ENCODE peak calls at places on chromosome 20, in six cellular contexts. X is prostate gland, B is endothelial cell of umbilical vein, D is stomach, J is breast epithelium, F is GM23338. Z is an unnamed sample.

GRCh38 chr20:47999166-47999565 is 213.9 kb upstream of the SULF2 start:
- DNase-seq in X (no peak), B (no peak), D (no peak), J (no peak), F (no peak), Z (no peak)

GRCh38 chr20:3247638-3248037 is 8.6 kb upstream of the SLC4A11 start:
- DNase-seq in X (no peak), B (no peak), D (no peak), J (no peak), F (peak), Z (no peak)

GRCh38 chr20:40970218-40970617 is 58.4 kb upstream of the TOP1 start:
- DNase-seq in X (no peak), B (no peak), D (peak), J (peak), F (peak), Z (no peak)

GRCh38 chr20:39627765-39628164 is 665.6 kb downstream of the DHX35 start:
- DNase-seq in X (no peak), B (no peak), D (no peak), J (no peak), F (no peak), Z (no peak)

GRCh38 chr20:53805895-53806384 is 212.3 kb upstream of the ZNF217 start:
- DNase-seq in X (no peak), B (peak), D (no peak), J (no peak), F (no peak), Z (no peak)

GRCh38 chr20:36462440-36463211 is 78.7 kb upstream of the MYL9 start:
- DNase-seq in X (peak), B (peak), D (peak), J (no peak), F (peak), Z (no peak)

GRCh38 chr20:11431613-11432012 is 486.1 kb upstream of the BTBD3 start:
- DNase-seq in X (no peak), B (no peak), D (no peak), J (no peak), F (no peak), Z (no peak)

GRCh38 chr20:45279992-45280391 is 25.6 kb upstream of the SLPI start:
- DNase-seq in X (no peak), B (no peak), D (no peak), J (no peak), F (no peak), Z (no peak)

GRCh38 chr20:8244637-8245036 is 112.6 kb downstream of the PLCB1 start:
- DNase-seq in X (peak), B (peak), D (no peak), J (peak), F (no peak), Z (no peak)

GRCh38 chr20:380763-381580 is 412 bp downstream of the TRIB3 start:
- DNase-seq in X (peak), B (peak), D (peak), J (no peak), F (peak), Z (peak)

GRCh38 chr20:35271073-35271882 is 6.6 kb downstream of the MMP24OS start:
- DNase-seq in X (no peak), B (no peak), D (no peak), J (no peak), F (no peak), Z (no peak)

GRCh38 chr20:20827992-20828597 is 115.7 kb upstream of the RALGAPA2 start:
- DNase-seq in X (no peak), B (no peak), D (no peak), J (no peak), F (no peak), Z (no peak)

GRCh38 chr20:39961667-39962066 is 727.4 kb downstream of the MAFB start:
- DNase-seq in X (no peak), B (no peak), D (no peak), J (no peak), F (peak), Z (no peak)

GRCh38 chr20:24701668-24702067 is 232.2 kb downstream of the SYNDIG1 start:
- DNase-seq in X (no peak), B (no peak), D (no peak), J (peak), F (no peak), Z (no peak)

GRCh38 chr20:17525650-17526049 is 5.5 kb downstream of the BFSP1 start:
- DNase-seq in X (no peak), B (peak), D (peak), J (no peak), F (peak), Z (no peak)

GRCh38 chr20:5696011-5696559 is 54.1 kb upstream of the SHLD1 start:
- DNase-seq in X (no peak), B (no peak), D (peak), J (no peak), F (no peak), Z (no peak)

GRCh38 chr20:6674831-6675230 is 92.7 kb upstream of the BMP2 start:
- DNase-seq in X (no peak), B (no peak), D (no peak), J (no peak), F (no peak), Z (no peak)

GRCh38 chr20:59006167-59006863 is 739 bp downstream of the CTSZ start:
- DNase-seq in X (no peak), B (peak), D (no peak), J (no peak), F (peak), Z (no peak)

GRCh38 chr20:51463998-51464397 is 78.5 kb downstream of the NFATC2 start:
- DNase-seq in X (no peak), B (no peak), D (no peak), J (no peak), F (no peak), Z (no peak)

GRCh38 chr20:6576721-6577120 is 190.8 kb upstream of the BMP2 start:
- DNase-seq in X (no peak), B (no peak), D (no peak), J (no peak), F (no peak), Z (no peak)

GRCh38 chr20:18322551-18322950 is 34.2 kb downstream of the ZNF133 start:
- DNase-seq in X (no peak), B (no peak), D (no peak), J (no peak), F (peak), Z (no peak)

GRCh38 chr20:53556267-53556897 is 37.3 kb downstream of the ZNF217 start:
- DNase-seq in X (no peak), B (no peak), D (no peak), J (no peak), F (no peak), Z (no peak)

GRCh38 chr20:50338479-50339195 is 148.0 kb downstream of the CEBPB start:
- DNase-seq in X (no peak), B (no peak), D (no peak), J (no peak), F (peak), Z (peak)

GRCh38 chr20:46293084-46293483 is 15.2 kb downstream of the CDH22 start:
- DNase-seq in X (no peak), B (peak), D (no peak), J (no peak), F (peak), Z (no peak)

GRCh38 chr20:56249244-56249955 is 868 bp downstream of the MC3R start:
- DNase-seq in X (peak), B (no peak), D (no peak), J (no peak), F (peak), Z (no peak)

GRCh38 chr20:43711098-43711654 is 15.6 kb downstream of the GTSF1L start:
- DNase-seq in X (no peak), B (no peak), D (no peak), J (no peak), F (no peak), Z (no peak)

GRCh38 chr20:50815162-50815989 is 20.5 kb downstream of the BCAS4 start:
- DNase-seq in X (no peak), B (no peak), D (no peak), J (no peak), F (no peak), Z (no peak)

GRCh38 chr20:13012886-13013285 is 4.1 kb downstream of the SPTLC3 start:
- DNase-seq in X (no peak), B (no peak), D (no peak), J (no peak), F (peak), Z (no peak)

GRCh38 chr20:46897471-46897870 is 2.8 kb downstream of the EYA2 start:
- DNase-seq in X (no peak), B (no peak), D (no peak), J (no peak), F (no peak), Z (no peak)

GRCh38 chr20:2022163-2022562 is 28.3 kb upstream of the PDYN start:
- DNase-seq in X (no peak), B (no peak), D (no peak), J (no peak), F (no peak), Z (no peak)

GRCh38 chr20:59314872-59315500 is 14.6 kb downstream of the EDN3 start:
- DNase-seq in X (no peak), B (no peak), D (no peak), J (no peak), F (no peak), Z (no peak)

GRCh38 chr20:25314497-25315417 is 66.9 kb downstream of the PYGB start:
- DNase-seq in X (no peak), B (no peak), D (peak), J (no peak), F (peak), Z (no peak)

GRCh38 chr20:19583532-19584175 is 174.4 kb upstream of the RIN2 start:
- DNase-seq in X (peak), B (peak), D (peak), J (peak), F (peak), Z (peak)

DNA sequence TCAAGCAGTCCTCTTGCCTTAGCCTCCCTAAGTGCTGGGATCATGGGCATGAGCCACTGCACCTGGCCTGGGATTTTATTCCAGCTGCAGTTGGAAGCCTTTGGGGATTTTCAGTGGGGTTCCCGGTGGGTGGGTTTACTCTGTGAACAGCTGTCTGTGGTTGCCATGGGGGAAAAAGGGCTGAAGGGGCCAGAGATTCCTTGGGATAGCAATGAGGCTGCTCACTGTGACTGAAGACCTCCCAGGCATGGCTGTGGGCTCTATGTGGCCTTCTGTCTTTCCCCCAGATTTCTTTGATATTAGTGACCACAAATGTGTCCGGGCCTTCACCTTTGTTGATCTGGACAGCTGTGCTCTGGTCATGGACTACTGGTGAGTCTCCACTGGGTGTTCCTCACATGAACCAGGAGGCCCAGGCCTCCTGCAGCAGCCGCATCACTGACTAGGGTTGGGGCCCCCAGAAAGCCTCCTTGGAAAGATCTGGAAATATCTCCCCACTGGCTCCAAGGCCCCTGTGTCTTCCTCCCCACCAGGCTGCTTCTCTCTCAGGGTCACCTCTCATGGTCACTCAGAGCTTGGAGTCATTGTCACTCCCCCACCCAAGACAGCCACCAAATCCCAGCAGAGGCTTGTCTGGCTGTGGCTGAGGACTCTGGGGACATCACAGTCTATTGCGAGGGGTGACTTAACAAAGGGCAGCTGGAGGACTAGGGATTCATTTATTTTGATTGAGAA is 33.4 kb downstream of the EFCAB8 start:
- DNase-seq in X (no peak), B (no peak), D (no peak), J (no peak), F (no peak), Z (no peak)
- TF ChIP-seq POLR2AphosphoS5 in X (no peak), B (no peak), D (no peak), J (no peak), F (no peak), Z (no peak)

GRCh38 chr20:57748601-57749130 is 38.9 kb upstream of the PMEPA1 start:
- DNase-seq in X (peak), B (peak), D (peak), J (peak), F (no peak), Z (peak)

GRCh38 chr20:57746832-57747404 is 37.1 kb upstream of the PMEPA1 start:
- DNase-seq in X (no peak), B (no peak), D (no peak), J (no peak), F (no peak), Z (no peak)

GRCh38 chr20:57747889-57748456 is 38.2 kb upstream of the PMEPA1 start:
- DNase-seq in X (no peak), B (no peak), D (no peak), J (no peak), F (no peak), Z (no peak)

GRCh38 chr20:57744206-57744605 is 34.4 kb upstream of the PMEPA1 start:
- DNase-seq in X (no peak), B (no peak), D (no peak), J (no peak), F (no peak), Z (no peak)

GRCh38 chr20:57746201-57746600 is 36.4 kb upstream of the PMEPA1 start:
- DNase-seq in X (no peak), B (no peak), D (no peak), J (no peak), F (no peak), Z (no peak)
- TF ChIP-seq POLR2AphosphoS5 in X (no peak), B (no peak), D (no peak), J (no peak), F (no peak), Z (no peak)

DNA sequence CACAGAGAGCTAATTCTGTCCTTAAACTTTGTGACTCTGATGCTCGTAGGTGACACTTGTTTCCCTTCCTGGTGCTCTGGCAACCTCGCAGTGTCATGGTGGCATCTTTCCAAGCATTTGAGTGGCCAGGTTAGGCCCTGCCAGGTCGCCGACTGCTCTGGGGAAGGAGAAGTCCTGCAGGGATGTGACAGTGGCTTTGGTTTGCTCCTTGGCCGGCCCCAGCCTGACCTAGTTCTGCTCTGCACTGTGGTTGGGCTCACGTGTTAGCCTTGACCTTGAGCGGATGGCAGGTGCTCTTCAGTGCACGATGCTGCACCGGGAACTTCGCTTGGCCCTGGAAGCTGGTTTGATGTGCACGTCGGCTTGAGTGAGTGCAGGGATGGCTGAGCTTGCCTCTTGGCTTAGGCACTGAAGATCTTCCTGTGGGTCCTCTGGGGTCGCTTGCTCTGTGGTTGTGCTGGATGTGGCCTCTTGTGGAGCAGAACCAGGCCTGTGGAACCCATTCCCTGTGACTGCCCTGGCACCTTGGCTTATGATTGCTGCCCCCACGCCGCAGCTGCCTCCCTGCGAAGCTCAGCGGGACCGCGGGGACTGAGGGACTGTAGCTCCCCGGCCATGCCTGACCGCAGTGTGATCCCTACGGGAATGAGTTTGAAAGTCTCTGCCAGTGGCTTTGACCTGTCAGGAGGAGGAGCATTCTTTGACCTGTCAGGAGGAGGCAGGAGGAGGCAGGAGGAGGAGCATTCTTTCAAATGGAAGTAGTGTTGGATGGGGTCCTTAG is 8.7 kb downstream of the OSBPL2 start:
- DNase-seq in X (no peak), B (no peak), D (peak), J (peak), F (no peak), Z (no peak)
- TF ChIP-seq POLR2AphosphoS5 in X (no peak), B (no peak), D (no peak), J (no peak), F (no peak), Z (no peak)

GRCh38 chr20:33808388-33808787 is 2.8 kb upstream of the CHMP4B start:
- DNase-seq in X (no peak), B (no peak), D (no peak), J (no peak), F (no peak), Z (no peak)

GRCh38 chr20:33798444-33798843 is 12.7 kb upstream of the CHMP4B start:
- DNase-seq in X (no peak), B (no peak), D (no peak), J (no peak), F (no peak), Z (no peak)

DNA sequence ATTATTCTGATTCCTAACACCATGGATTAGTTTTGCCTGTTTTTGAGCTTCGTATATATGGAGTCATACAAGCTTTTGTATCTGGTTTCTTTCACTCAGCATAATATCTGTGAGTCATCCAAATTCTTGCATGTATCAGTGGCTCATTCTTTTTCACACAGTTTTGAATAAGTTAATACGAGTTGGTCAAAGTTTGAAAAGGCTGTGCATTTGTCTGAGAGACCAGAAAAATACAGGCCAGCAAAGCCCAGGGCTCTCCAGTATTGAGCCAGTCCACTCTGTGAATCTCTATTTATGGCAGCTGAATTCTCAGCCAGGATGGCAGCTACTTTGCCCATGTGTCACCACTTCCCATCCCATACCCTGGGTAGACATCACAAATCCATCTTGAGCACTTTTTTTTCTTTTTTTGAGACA is 7.2 kb upstream of the CHMP4B start:
- DNase-seq in X (no peak), B (peak), D (no peak), J (no peak), F (no peak), Z (no peak)
- TF ChIP-seq POLR2AphosphoS5 in X (no peak), B (no peak), D (no peak), J (no peak), F (no peak), Z (no peak)

DNA sequence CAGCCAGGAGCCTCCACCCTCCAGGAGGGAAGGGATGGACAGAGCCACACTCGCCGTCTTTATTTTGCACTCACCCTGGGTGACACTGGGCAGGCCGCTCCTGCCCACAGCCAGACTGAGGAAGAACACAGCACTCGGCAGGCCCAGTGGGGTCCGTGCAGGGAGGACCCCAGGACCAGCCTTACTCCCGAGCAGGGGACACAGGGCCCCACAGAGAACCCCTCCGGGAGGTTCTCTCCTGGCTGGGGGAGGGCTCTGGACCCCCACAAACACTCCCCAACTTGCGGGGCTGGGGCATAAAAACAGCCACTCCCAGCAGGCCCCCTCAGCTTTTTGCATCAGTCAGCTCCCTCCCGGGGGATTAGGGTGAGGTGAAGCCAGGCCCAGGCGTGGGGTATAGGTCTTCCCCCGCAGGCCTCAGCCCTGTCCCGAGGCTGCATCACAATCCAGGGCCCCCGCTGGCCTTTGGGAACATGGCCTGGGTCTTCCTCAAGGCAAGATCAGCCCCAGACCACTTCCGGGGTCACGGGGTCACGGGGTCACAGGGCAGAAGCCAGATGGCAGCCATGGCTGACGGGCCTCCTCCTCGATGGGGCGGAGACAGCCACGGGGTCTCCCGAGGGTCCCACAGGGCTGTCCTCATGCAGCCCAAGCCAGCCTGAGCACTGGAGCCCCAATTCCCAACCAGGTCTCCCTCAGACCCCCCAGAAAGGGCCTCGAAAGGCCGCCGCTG is 3.2 kb downstream of the TNFRSF6B start:
- DNase-seq in X (no peak), B (no peak), D (no peak), J (no peak), F (no peak), Z (peak)
- TF ChIP-seq POLR2AphosphoS5 in X (no peak), B (peak), D (no peak), J (no peak), F (peak), Z (no peak)

Z was measured in GM12891.